ENCODE peak calls at places on chromosomes 7 and 10, in four cellular contexts. R is AG20443, P is globus pallidus, M is thoracic aorta. K is an unnamed sample.
A peak's percentile ranks its signal among the peaks of the same experiment; 100 is the strongest.

GRCh38 chr10:96895662-96896424 is 63.7 kb downstream of the LCOR start:
- DNase-seq in M (no peak), P (no peak), R (no peak), K (no peak)

GRCh38 chr10:44369851-44370250 is 15.0 kb downstream of the CXCL12 start:
- DNase-seq in P (no peak), M (no peak), R (peak; percentile 69), K (no peak)

GRCh38 chr10:33344676-33345075 is 10.2 kb upstream of the NRP1 start:
- DNase-seq in R (no peak), P (no peak), M (no peak), K (no peak)

GRCh38 chr7:98856021-98856422 is 13.8 kb downstream of the TMEM130 start:
- DNase-seq in P (no peak), R (no peak), M (no peak), K (peak; percentile 15)

GRCh38 chr10:120632936-120633335 is 175.9 kb downstream of the PLPP4 start:
- DNase-seq in P (no peak), M (no peak), R (no peak), K (no peak)

GRCh38 chr7:67794544-67794943 is 797.9 kb downstream of the TYW1 start:
- DNase-seq in P (no peak), M (no peak), R (no peak), K (no peak)

GRCh38 chr7:77563275-77563674 is 26.2 kb downstream of the PTPN12 start:
- DNase-seq in M (no peak), P (no peak), R (no peak), K (no peak)

GRCh38 chr7:66138994-66139752 is 24.5 kb downstream of the CRCP start:
- DNase-seq in M (no peak), P (no peak), R (no peak), K (no peak)

GRCh38 chr10:97463363-97464132 is 17.6 kb downstream of the ZDHHC16 start:
- DNase-seq in P (peak; percentile 54), R (peak; percentile 67), M (no peak), K (peak; percentile 75)

GRCh38 chr7:151199196-151199874 is 11.0 kb downstream of the H2BK1 start:
- DNase-seq in P (peak; percentile 3), M (no peak), R (no peak), K (no peak)

GRCh38 chr7:138934401-138934800 is 46.8 kb downstream of the KIAA1549 start:
- DNase-seq in P (no peak), R (no peak), M (no peak), K (no peak)

GRCh38 chr7:22066484-22066883 is 120.8 kb upstream of the CDCA7L start:
- DNase-seq in M (no peak), R (no peak), P (no peak), K (no peak)